ENCODE peak calls at places on chromosomes 5 and 9, in seven cellular contexts. I is IMR-90, C is mesendoderm, V is neuronal stem cell, W is trophoblast cell, R is H1, E is mesenchymal stem cell. Q is an unnamed sample.

GRCh38 chr5:164980480-164980879 is 1475.1 kb downstream of the MAT2B start:
- DNase-seq in I (no peak), W (no peak), C (no peak), R (no peak), V (no peak), E (no peak), Q (no peak)

GRCh38 chr5:168135897-168136296 is 155.5 kb upstream of the WWC1 start:
- DNase-seq in E (no peak), R (no peak), C (no peak), W (no peak), I (no peak), V (no peak), Q (no peak)

GRCh38 chr5:83967417-83967816 is 246.8 kb upstream of the HAPLN1 start:
- DNase-seq in C (no peak), R (no peak), W (no peak), V (no peak), I (peak), E (peak), Q (no peak)

GRCh38 chr5:78553578-78553977 is 95.0 kb downstream of the LHFPL2 start:
- DNase-seq in V (no peak), R (no peak), C (no peak), I (no peak), E (no peak), W (no peak), Q (no peak)

GRCh38 chr9:137423810-137424291 is 658 bp downstream of the NOXA1 start:
- DNase-seq in E (no peak), C (no peak), W (peak), V (no peak), R (no peak), I (no peak), Q (no peak)

GRCh38 chr5:177440990-177441780 is 5.4 kb upstream of the PRR7 start:
- DNase-seq in W (no peak), V (no peak), I (no peak), R (no peak), E (no peak), C (no peak), Q (no peak)

GRCh38 chr5:150066901-150067396 is 19.4 kb downstream of the CSF1R start:
- DNase-seq in W (no peak), V (no peak), R (no peak), E (peak), I (peak), C (no peak), Q (no peak)

GRCh38 chr5:16065810-16066209 is 113.8 kb downstream of the MARCHF11 start:
- DNase-seq in V (no peak), C (no peak), E (peak), R (no peak), I (no peak), W (no peak), Q (no peak)

GRCh38 chr5:132776077-132776931 is 735 bp downstream of the SEPTIN8 start:
- DNase-seq in R (no peak), C (peak), W (peak), E (peak), I (no peak), V (no peak), Q (peak)

GRCh38 chr5:177601126-177601525 is 1.2 kb downstream of the B4GALT7 start:
- DNase-seq in I (no peak), R (no peak), V (no peak), E (no peak), W (no peak), C (no peak), Q (no peak)

GRCh38 chr9:130263601-130264413 is 1.8 kb upstream of the HMCN2 start:
- DNase-seq in E (peak), R (no peak), V (no peak), W (no peak), I (no peak), C (peak), Q (no peak)

GRCh38 chr9:110278080-110278707 is 21.9 kb upstream of the TXN start:
- DNase-seq in C (no peak), W (no peak), R (no peak), E (no peak), I (peak), V (no peak), Q (no peak)

GRCh38 chr9:19127881-19128719 is 808 bp upstream of the PLIN2 start:
- DNase-seq in I (no peak), R (no peak), C (peak), E (peak), V (peak), W (peak), Q (peak)

GRCh38 chr5:112025729-112026128 is 268.7 kb upstream of the NREP start:
- DNase-seq in W (no peak), R (no peak), C (no peak), E (no peak), I (no peak), V (no peak), Q (no peak)

GRCh38 chr9:110283736-110284135 is 27.4 kb upstream of the TXN start:
- DNase-seq in V (no peak), C (no peak), R (no peak), W (no peak), I (no peak), E (no peak), Q (no peak)

GRCh38 chr9:127395491-127396252 is 1.3 kb upstream of the SLC2A8 start:
- DNase-seq in E (peak), W (no peak), C (no peak), I (no peak), V (no peak), R (no peak), Q (no peak)

GRCh38 chr9:81083821-81084512 is 605.4 kb downstream of the TLE1 start:
- DNase-seq in E (peak), W (peak), V (no peak), I (peak), R (no peak), C (no peak), Q (no peak)

GRCh38 chr5:164352695-164353094 is 847.3 kb downstream of the MAT2B start:
- DNase-seq in W (no peak), I (no peak), R (no peak), C (peak), V (no peak), E (peak), Q (no peak)

GRCh38 chr5:16572289-16573015 is 44.3 kb downstream of the RETREG1 start:
- DNase-seq in R (no peak), I (no peak), W (no peak), E (no peak), V (no peak), C (no peak), Q (no peak)

GRCh38 chr5:54656261-54656728 is 138.7 kb downstream of the SNX18 start:
- DNase-seq in W (peak), I (no peak), R (no peak), V (no peak), C (no peak), E (peak), Q (no peak)

GRCh38 chr5:146440870-146441495 is 6.2 kb upstream of the TCERG1 start:
- DNase-seq in V (no peak), W (no peak), I (no peak), R (no peak), C (peak), E (no peak), Q (no peak)

GRCh38 chr5:150780180-150780692 is 1.7 kb downstream of the SMIM3 start:
- DNase-seq in I (peak), C (no peak), V (no peak), W (peak), E (peak), R (no peak), Q (no peak)

GRCh38 chr9:83620841-83621636 is 1.9 kb upstream of the IDNK start:
- DNase-seq in C (peak), W (peak), E (peak), R (peak), V (peak), I (peak), Q (peak)

GRCh38 chr5:170306381-170306790 is 8.8 kb upstream of the LCP2 start:
- DNase-seq in E (peak), C (no peak), R (no peak), I (peak), V (no peak), W (no peak), Q (no peak)

GRCh38 chr9:123268240-123268949 is at the start of gene STRBP:
- DNase-seq in V (peak), R (peak), E (peak), I (peak), C (peak), W (peak), Q (peak)

GRCh38 chr5:14818931-14819790 is 52.4 kb downstream of the ANKH start:
- DNase-seq in E (peak), I (no peak), C (no peak), V (no peak), W (no peak), R (no peak), Q (no peak)

GRCh38 chr5:136810198-136810823 is 445.0 kb upstream of the TRPC7 start:
- DNase-seq in E (peak), R (no peak), W (no peak), I (peak), V (no peak), C (no peak), Q (no peak)

GRCh38 chr9:22169243-22169642 is 160.1 kb upstream of the CDKN2B start:
- DNase-seq in V (no peak), E (peak), C (no peak), I (peak), W (peak), R (no peak), Q (no peak)

GRCh38 chr9:134625361-134626140 is 16.1 kb upstream of the COL5A1 start:
- DNase-seq in E (peak), R (no peak), W (no peak), I (peak), V (no peak), C (peak), Q (peak)

GRCh38 chr5:36723921-36724320 is 117.5 kb downstream of the SLC1A3 start:
- DNase-seq in W (no peak), I (no peak), V (no peak), R (no peak), C (no peak), E (no peak), Q (no peak)

GRCh38 chr9:35658894-35659220 is 765 bp downstream of the CCDC107 start:
- DNase-seq in V (no peak), I (peak), E (peak), R (no peak), W (peak), C (peak), Q (no peak)

GRCh38 chr5:83991566-83992224 is 271.0 kb upstream of the HAPLN1 start:
- DNase-seq in V (no peak), E (no peak), R (no peak), I (peak), C (no peak), W (peak), Q (no peak)

GRCh38 chr5:110738812-110739651 is at the start of gene SLC25A46:
- DNase-seq in E (peak), R (peak), C (peak), W (peak), I (peak), V (peak), Q (peak)

GRCh38 chr9:110452227-110452801 is 114.7 kb upstream of the TXNDC8 start:
- DNase-seq in V (no peak), E (peak), R (no peak), I (peak), W (peak), C (no peak), Q (no peak)

GRCh38 chr5:61162832-61163567 is 732 bp upstream of the SMIM15 start:
- DNase-seq in I (peak), V (no peak), C (peak), W (peak), E (peak), R (peak), Q (no peak)

GRCh38 chr9:84711936-84712335 is 42.4 kb downstream of the NTRK2 start:
- DNase-seq in I (no peak), C (no peak), R (no peak), V (no peak), E (peak), W (peak), Q (no peak)
- H2AK5ac ChIP-seq in I (no peak), C (no peak), R (no peak), V (no peak), E (no peak), W (no peak), Q (no peak)

GRCh38 chr9:92986175-92987110 is 39.1 kb downstream of the FGD3 start:
- DNase-seq in V (no peak), R (no peak), I (no peak), C (peak), E (peak), W (peak), Q (no peak)
- H2AK5ac ChIP-seq in V (no peak), R (no peak), I (no peak), C (no peak), E (no peak), W (no peak), Q (no peak)

GRCh38 chr9:131606896-131607567 is 61.7 kb downstream of the PRRT1B start:
- DNase-seq in C (peak), V (no peak), I (no peak), W (no peak), R (no peak), E (no peak), Q (no peak)

GRCh38 chr9:131603199-131603598 is 57.9 kb downstream of the PRRT1B start:
- DNase-seq in V (no peak), W (no peak), E (no peak), R (no peak), C (no peak), I (no peak), Q (no peak)

GRCh38 chr9:131605770-131606590 is 60.7 kb downstream of the PRRT1B start:
- DNase-seq in V (no peak), C (no peak), R (no peak), I (peak), W (no peak), E (peak), Q (no peak)

GRCh38 chr9:131601683-131602181 is 56.4 kb downstream of the PRRT1B start:
- DNase-seq in V (no peak), C (no peak), E (no peak), I (no peak), W (no peak), R (no peak), Q (no peak)

DNA sequence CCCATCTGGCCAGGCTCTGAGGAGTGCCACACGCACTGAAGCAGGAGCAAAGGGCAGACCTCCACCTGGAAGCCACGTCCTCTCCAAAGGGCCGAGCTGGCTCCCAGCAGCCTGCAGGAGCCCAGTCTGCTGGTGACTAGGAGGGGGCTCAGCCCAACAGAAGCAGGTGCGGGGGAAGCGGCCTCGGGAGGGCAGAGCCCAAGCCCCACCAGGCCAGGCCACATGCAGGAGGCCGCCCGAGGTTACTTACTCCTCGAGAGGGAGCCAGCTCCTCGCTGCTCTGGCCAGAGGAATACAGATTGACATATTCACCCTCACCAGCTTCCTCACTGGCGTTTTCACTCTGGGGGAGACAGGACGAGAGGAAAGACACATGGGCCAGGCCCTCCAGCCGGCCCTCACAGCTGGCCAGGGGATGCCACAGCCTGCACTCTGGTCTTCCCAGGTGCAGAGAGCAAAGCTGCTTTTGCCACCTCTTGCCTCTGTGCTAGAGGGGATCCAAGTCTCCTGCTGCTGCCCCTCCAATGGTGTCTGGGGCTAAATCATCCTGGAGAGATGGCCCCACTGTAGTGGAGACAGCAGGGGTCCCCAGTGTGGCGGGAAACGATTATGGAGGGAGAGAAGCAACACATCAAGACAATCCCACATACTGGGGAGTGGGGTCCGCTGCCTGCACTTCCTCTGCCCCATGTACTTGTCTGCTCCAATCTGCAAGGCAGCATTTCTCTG is 58.6 kb downstream of the PRRT1B start:
- DNase-seq in I (no peak), E (no peak), C (no peak), R (no peak), V (no peak), W (no peak), Q (no peak)
- H2AK5ac ChIP-seq in I (no peak), E (no peak), C (no peak), R (no peak), V (no peak), W (no peak), Q (no peak)

DNA sequence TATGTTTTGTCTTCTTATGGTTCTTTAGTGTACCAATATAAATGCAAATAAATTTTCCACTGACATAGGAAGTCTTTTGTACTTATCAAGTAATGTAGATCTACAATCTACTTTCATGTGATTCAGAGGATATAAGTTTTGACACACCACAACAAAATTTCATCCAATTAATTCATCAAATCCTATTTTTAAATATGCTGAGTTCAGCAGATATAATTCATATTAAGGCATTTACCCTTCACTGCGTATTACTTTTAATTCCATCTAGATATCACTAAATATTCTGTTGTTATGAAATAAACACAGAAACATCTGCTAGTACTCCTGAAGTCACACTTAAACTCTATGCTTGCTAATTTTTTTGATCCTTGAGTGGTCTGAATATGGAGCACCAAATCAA is 19.8 kb upstream of the ZNF354A start:
- DNase-seq in C (no peak), V (no peak), R (no peak), I (no peak), W (peak), E (no peak), Q (no peak)
- H2AK5ac ChIP-seq in C (no peak), V (no peak), R (no peak), I (no peak), W (no peak), E (no peak), Q (no peak)

DNA sequence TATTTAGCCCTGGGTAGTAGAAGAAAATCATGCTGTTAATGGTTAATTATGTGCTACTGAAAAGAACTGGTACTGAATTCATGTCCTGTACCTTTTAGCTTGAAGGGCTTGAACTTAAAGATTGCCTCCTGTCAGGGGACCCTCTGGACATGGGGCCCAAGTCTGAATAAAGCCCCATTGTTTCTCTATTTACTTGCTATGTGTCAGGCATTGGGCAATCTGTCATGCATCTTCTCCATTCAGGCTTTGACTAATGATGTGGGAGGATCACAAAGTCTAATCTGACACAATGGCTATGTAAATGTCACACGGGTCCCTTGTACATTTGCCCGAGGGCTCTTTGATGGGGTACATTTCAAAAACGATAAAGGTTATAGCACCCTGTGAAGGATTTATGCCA is 64.0 kb upstream of the TUSC1 start:
- DNase-seq in V (peak), C (peak), I (no peak), W (no peak), R (no peak), E (no peak), Q (no peak)
- H2AK5ac ChIP-seq in V (no peak), C (no peak), I (no peak), W (no peak), R (no peak), E (no peak), Q (no peak)

Q was measured in H9.